ENCODE peak calls at places on chromosomes 4 and X, in five cellular contexts. A, V, N, P and T are unnamed samples.

GRCh38 chrX:74534569-74535038 is 79.8 kb downstream of the RLIM start:
- DNase-seq in A (peak), V (no peak), N (peak), P (no peak), T (no peak)

GRCh38 chr4:61922766-61923165 is 722.6 kb downstream of the ADGRL3 start:
- DNase-seq in A (no peak), V (no peak), N (no peak), P (no peak), T (no peak)

GRCh38 chrX:80285131-80285773 is 135.0 kb upstream of the TENT5D start:
- DNase-seq in A (peak), V (no peak), N (peak), P (no peak), T (no peak)

GRCh38 chr4:94491322-94491721 is 39.6 kb downstream of the PDLIM5 start:
- DNase-seq in A (peak), V (no peak), N (peak), P (no peak), T (no peak)

GRCh38 chr4:56530269-56531148 is 24.9 kb downstream of the ARL9 start:
- DNase-seq in A (peak), V (peak), N (peak), P (peak), T (peak)

GRCh38 chr4:54384563-54384962 is 155.5 kb downstream of the PDGFRA start:
- DNase-seq in A (peak), V (no peak), N (peak), P (peak), T (no peak)

GRCh38 chrX:5388087-5388486 is 840.6 kb downstream of the NLGN4X start:
- DNase-seq in A (no peak), V (no peak), N (no peak), P (no peak), T (no peak)

GRCh38 chr4:110503588-110504435 is 27.9 kb downstream of the ENPEP start:
- DNase-seq in A (no peak), V (no peak), N (peak), P (no peak), T (no peak)

GRCh38 chr4:63302078-63302477 is 1107.2 kb downstream of the TECRL start:
- DNase-seq in A (no peak), V (no peak), N (no peak), P (no peak), T (no peak)

GRCh38 chr4:130985371-130985770 is 1889.4 kb downstream of the C4orf33 start:
- DNase-seq in A (no peak), V (no peak), N (no peak), P (no peak), T (no peak)

GRCh38 chr4:150181536-150181935 is 103.3 kb downstream of the DCLK2 start:
- DNase-seq in A (no peak), V (no peak), N (peak), P (peak), T (no peak)

GRCh38 chrX:49186125-49187027 is at the start of gene PRICKLE3:
- DNase-seq in A (peak), V (no peak), N (peak), P (peak), T (no peak)

GRCh38 chrX:7163146-7163677 is 15.3 kb upstream of the PUDP start:
- DNase-seq in A (no peak), V (no peak), N (peak), P (no peak), T (no peak)

GRCh38 chr4:119593698-119594097 is 34.9 kb downstream of the PDE5A start:
- DNase-seq in A (no peak), V (no peak), N (no peak), P (no peak), T (no peak)

GRCh38 chr4:113760852-113761681 is 471 bp downstream of the CAMK2D start:
- DNase-seq in A (peak), V (peak), N (peak), P (peak), T (peak)

GRCh38 chr4:113760094-113760851 is 1.3 kb downstream of the CAMK2D start:
- DNase-seq in A (peak), V (no peak), N (peak), P (no peak), T (no peak)

GRCh38 chr4:113761682-113762060 is at the start of gene CAMK2D:
- DNase-seq in A (peak), V (peak), N (peak), P (peak), T (peak)

GRCh38 chr4:113762851-113763172 is 1.3 kb upstream of the CAMK2D start:
- DNase-seq in A (no peak), V (no peak), N (no peak), P (no peak), T (no peak)

DNA sequence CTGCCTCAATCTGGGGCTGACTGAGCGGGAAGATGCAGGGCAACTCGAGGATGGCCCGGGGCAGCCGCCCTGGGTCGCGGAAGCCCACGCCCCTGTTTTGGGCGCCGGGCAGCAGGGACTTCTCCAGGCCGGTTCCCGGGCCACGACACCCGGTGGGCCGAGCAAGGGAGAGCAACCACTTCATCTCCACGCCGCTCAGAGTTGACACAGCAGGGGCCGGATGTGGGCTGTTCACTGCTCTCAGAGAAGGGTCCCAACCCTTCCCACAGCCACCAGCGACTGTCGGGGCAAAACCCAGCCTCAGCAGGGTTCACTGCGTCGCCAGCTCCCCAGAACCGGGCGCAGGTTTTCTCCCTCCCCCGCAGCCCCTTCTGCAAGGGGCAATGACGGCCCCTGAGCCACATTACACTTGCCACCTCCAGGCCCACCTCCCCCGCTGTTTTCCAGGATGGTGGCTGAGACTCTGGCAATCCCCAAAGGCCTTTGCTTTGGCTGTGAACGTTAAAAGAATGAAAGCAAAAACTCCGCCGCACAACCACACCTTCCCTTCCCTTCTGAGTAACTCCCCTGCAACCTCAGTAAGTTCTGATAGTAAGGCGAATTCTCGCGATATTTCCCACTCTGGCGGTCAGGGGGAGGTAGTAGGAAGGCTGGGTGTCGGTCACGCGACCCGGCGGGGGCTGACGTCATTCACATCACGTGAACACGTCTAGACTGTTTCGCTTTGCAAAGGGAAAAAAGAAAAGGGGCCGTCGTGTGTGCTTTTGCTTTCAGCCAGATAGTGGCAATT is 718 bp upstream of the CAMK2D start:
- DNase-seq in A (peak), V (peak), N (peak), P (peak), T (peak)
- TF ChIP-seq CTCF in A (no peak), V (peak), N (no peak), P (peak), T (no peak)

DNA sequence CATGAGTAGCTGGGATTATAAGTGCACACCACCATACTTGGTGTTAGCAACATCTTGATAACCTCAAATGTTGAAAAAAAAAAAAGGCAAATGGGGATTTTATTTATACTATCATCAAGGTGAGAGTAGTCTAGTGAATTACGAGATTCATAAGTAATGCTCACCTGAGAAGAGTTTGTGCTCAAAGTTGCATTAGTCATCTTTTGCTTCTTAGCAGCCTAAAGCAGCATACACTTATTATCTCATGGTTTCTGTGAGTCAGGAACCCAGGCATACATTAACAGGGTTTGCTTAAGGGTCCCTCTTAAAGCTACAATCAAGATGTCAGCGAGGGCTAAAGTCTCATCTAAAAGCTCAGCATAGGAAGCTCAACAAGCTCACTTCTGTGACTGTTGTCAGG is 8.2 kb upstream of the EXOSC9 start:
- DNase-seq in A (peak), V (no peak), N (no peak), P (no peak), T (no peak)
- TF ChIP-seq CTCF in A (no peak), V (no peak), N (no peak), P (no peak), T (no peak)

GRCh38 chr4:141220655-141221605 is at the start of gene ZNF330:
- DNase-seq in A (peak), V (peak), N (peak), P (peak), T (peak)
- TF ChIP-seq CTCF in A (no peak), V (no peak), N (peak), P (peak), T (peak)

GRCh38 chr4:3786196-3786869 is 20.1 kb downstream of the ADRA2C start:
- DNase-seq in A (no peak), V (no peak), N (no peak), P (peak), T (no peak)
- TF ChIP-seq CTCF in A (no peak), V (no peak), N (no peak), P (peak), T (no peak)

GRCh38 chr4:102511830-102512605 is 10.9 kb downstream of the NFKB1 start:
- DNase-seq in A (no peak), V (no peak), N (no peak), P (no peak), T (no peak)
- TF ChIP-seq CTCF in A (no peak), V (no peak), N (no peak), P (no peak), T (no peak)

GRCh38 chr4:71709961-71710360 is 73.9 kb downstream of the GC start:
- DNase-seq in A (no peak), V (no peak), N (no peak), P (no peak), T (no peak)
- TF ChIP-seq CTCF in A (no peak), V (no peak), N (no peak), P (no peak), T (peak)

DNA sequence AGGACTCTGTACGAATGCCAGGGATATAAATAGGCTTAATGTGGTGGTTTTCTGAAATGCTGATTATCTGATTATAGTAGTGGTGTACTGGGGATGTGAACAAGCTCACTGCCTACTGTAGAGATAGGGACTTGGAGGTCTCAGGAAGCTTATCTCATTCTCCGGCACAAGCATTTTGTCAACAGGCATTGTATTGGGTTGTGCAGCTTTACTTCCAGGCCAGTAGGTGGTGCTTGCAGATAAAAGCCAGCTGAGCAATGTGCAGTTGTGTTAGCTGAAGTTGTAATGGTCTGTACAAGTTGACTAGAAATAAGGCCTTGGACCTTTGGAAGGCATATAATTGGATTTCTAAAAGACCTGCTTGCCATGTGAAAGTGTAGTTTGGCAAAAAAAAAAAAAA is 49.5 kb upstream of the TMLHE start:
- DNase-seq in A (no peak), V (no peak), N (peak), P (no peak), T (no peak)
- TF ChIP-seq CTCF in A (peak), V (no peak), N (peak), P (peak), T (peak)

GRCh38 chr4:185015108-185015507 is 3.2 kb upstream of the HELT start:
- DNase-seq in A (no peak), V (no peak), N (peak), P (no peak), T (no peak)
- TF ChIP-seq CTCF in A (no peak), V (no peak), N (peak), P (no peak), T (no peak)